ENCODE peak calls at places on chromosomes 7 and 10, in six cellular contexts. I, B, M, Q, K and O are unnamed samples.

GRCh38 chr7:73738612-73739386 is at the start of gene ABHD11:
- DNase-seq in I (peak; percentile 97), M (peak; percentile 99), K (peak; percentile 93), B (peak; percentile 99), Q (peak; percentile 100), O (peak; percentile 97)

GRCh38 chr10:65952086-65952485 is 973.8 kb upstream of the LRRTM3 start:
- DNase-seq in Q (no peak), I (no peak), M (no peak), B (no peak), K (no peak), O (no peak)

GRCh38 chr7:45223078-45223477 is 65.5 kb downstream of the RAMP3 start:
- DNase-seq in K (no peak), I (no peak), B (no peak), Q (no peak), M (no peak), O (peak; percentile 59)

GRCh38 chr10:61486251-61486650 is 33.1 kb upstream of the TMEM26 start:
- DNase-seq in Q (no peak), K (peak; percentile 45), I (no peak), B (no peak), M (no peak), O (no peak)

GRCh38 chr7:70356324-70356797 is 758.1 kb downstream of the AUTS2 start:
- DNase-seq in M (no peak), Q (no peak), K (no peak), I (no peak), B (no peak), O (no peak)

GRCh38 chr7:69245646-69246045 is 352.6 kb upstream of the AUTS2 start:
- DNase-seq in B (no peak), I (no peak), Q (no peak), K (no peak), M (no peak), O (no peak)

GRCh38 chr10:4354382-4354812 is 471.6 kb upstream of the AKR1E2 start:
- DNase-seq in I (no peak), M (no peak), K (peak; percentile 36), B (no peak), Q (no peak), O (no peak)

GRCh38 chr10:110610308-110610774 is 33.8 kb upstream of the RBM20 start:
- DNase-seq in I (peak; percentile 66), M (no peak), Q (no peak), K (peak; percentile 49), B (peak; percentile 69), O (peak; percentile 37)

GRCh38 chr10:24209946-24210491 is 1.1 kb downstream of the KIAA1217 start:
- DNase-seq in K (peak; percentile 71), I (peak; percentile 30), M (no peak), B (no peak), Q (no peak), O (peak; percentile 53)

GRCh38 chr7:3280445-3280844 is 20.6 kb upstream of the SDK1 start:
- DNase-seq in M (no peak), I (no peak), B (no peak), K (peak; percentile 42), Q (no peak), O (no peak)

GRCh38 chr10:24858244-24858907 is 94.0 kb downstream of the PRTFDC1 start:
- DNase-seq in B (no peak), I (peak; percentile 25), K (peak; percentile 73), Q (no peak), M (no peak), O (no peak)

GRCh38 chr10:1290071-1290471 is 233.9 kb downstream of the WDR37 start:
- DNase-seq in M (no peak), B (no peak), Q (peak; percentile 55), I (no peak), K (no peak), O (no peak)

GRCh38 chr10:94076325-94076841 is 82.7 kb downstream of the PLCE1 start:
- DNase-seq in B (peak; percentile 69), M (no peak), K (peak; percentile 71), I (peak; percentile 15), Q (no peak), O (no peak)

GRCh38 chr10:35607475-35608316 is 2.6 kb downstream of the GJD4 start:
- DNase-seq in Q (no peak), I (no peak), K (no peak), B (no peak), M (peak; percentile 69), O (no peak)

GRCh38 chr10:60377955-60378354 is 11.7 kb downstream of the ANK3 start:
- DNase-seq in K (peak; percentile 58), M (no peak), B (no peak), I (no peak), Q (no peak), O (no peak)

GRCh38 chr7:70356975-70357374 is 758.7 kb downstream of the AUTS2 start:
- DNase-seq in M (no peak), I (no peak), Q (no peak), K (no peak), B (no peak), O (no peak)

GRCh38 chr10:124279298-124279697 is 139.4 kb downstream of the OAT start:
- DNase-seq in Q (no peak), K (no peak), M (no peak), I (no peak), B (no peak), O (no peak)

GRCh38 chr7:80231719-80232118 is 97.1 kb downstream of the GNAI1 start:
- DNase-seq in K (peak; percentile 79), B (no peak), I (no peak), Q (no peak), M (no peak), O (no peak)

GRCh38 chr7:3194501-3195141 is 106.4 kb upstream of the SDK1 start:
- DNase-seq in B (no peak), K (peak; percentile 89), I (no peak), Q (no peak), M (no peak), O (no peak)

GRCh38 chr7:1053002-1053411 is 8.7 kb downstream of the GPR146 start:
- DNase-seq in B (no peak), I (peak; percentile 73), Q (no peak), M (peak; percentile 65), K (no peak), O (peak; percentile 42)

GRCh38 chr7:36396150-36396549 is 6.5 kb downstream of the ANLN start:
- DNase-seq in M (no peak), I (no peak), K (peak; percentile 75), B (no peak), Q (no peak), O (peak; percentile 46)

GRCh38 chr7:1030444-1031070 is 13.8 kb upstream of the GPR146 start:
- DNase-seq in Q (no peak), K (no peak), M (peak; percentile 31), I (no peak), B (no peak), O (no peak)

GRCh38 chr10:11597470-11597869 is 14.0 kb downstream of the USP6NL start:
- DNase-seq in K (no peak), M (no peak), Q (no peak), I (no peak), B (no peak), O (no peak)

GRCh38 chr10:14556285-14556956 is 218.3 kb downstream of the FAM107B start:
- DNase-seq in B (peak; percentile 82), I (no peak), Q (no peak), M (no peak), K (peak; percentile 23), O (no peak)

GRCh38 chr10:6275022-6275997 is 72.6 kb downstream of the PFKFB3 start:
- DNase-seq in Q (peak; percentile 95), I (peak; percentile 86), B (peak; percentile 94), M (peak; percentile 98), K (peak; percentile 99), O (peak; percentile 87)

GRCh38 chr10:50470798-50471582 is 152.8 kb downstream of the SGMS1 start:
- DNase-seq in K (peak; percentile 17), I (no peak), B (no peak), Q (no peak), M (no peak), O (no peak)

GRCh38 chr10:101014966-101015581 is 15.5 kb downstream of the LZTS2 start:
- DNase-seq in M (peak; percentile 12), B (no peak), K (peak; percentile 98), Q (no peak), I (no peak), O (no peak)

GRCh38 chr10:73991203-73991602 is 6.7 kb upstream of the VCL start:
- DNase-seq in I (no peak), M (no peak), B (no peak), K (no peak), Q (no peak), O (no peak)

GRCh38 chr7:54992876-54993490 is 25.8 kb upstream of the EGFR start:
- DNase-seq in M (no peak), Q (no peak), K (peak; percentile 11), I (no peak), B (no peak), O (no peak)

GRCh38 chr10:13496164-13496563 is 32.6 kb downstream of the BEND7 start:
- DNase-seq in M (no peak), Q (no peak), K (no peak), I (no peak), B (no peak), O (no peak)

GRCh38 chr7:105688617-105689016 is 107.3 kb upstream of the EFCAB10 start:
- DNase-seq in I (no peak), K (no peak), B (no peak), M (no peak), Q (no peak), O (no peak)
- TF ChIP-seq CTCF in I (no peak), K (no peak), B (no peak), M (no peak), Q (no peak), O (no peak)

GRCh38 chr7:19117081-19117869 is at the start of gene TWIST1:
- DNase-seq in Q (peak; percentile 91), B (no peak), K (peak; percentile 94), I (peak; percentile 46), M (peak; percentile 76), O (peak; percentile 56)
- H3K4me3 ChIP-seq in Q (peak within 1 kb of the TSS; percentile 74), B (peak within 1 kb of the TSS; percentile 52), K (peak within 1 kb of the TSS; percentile 99), I (peak within 1 kb of the TSS; percentile 54), M (peak within 1 kb of the TSS; percentile 34), O (no peak within 1 kb of the TSS)

GRCh38 chr10:122462533-122463465 is 1.4 kb downstream of the HTRA1 start:
- DNase-seq in B (peak; percentile 62), M (no peak), I (peak; percentile 56), K (peak; percentile 51), Q (peak; percentile 90), O (peak; percentile 56)
- H3K27me3 ChIP-seq in B (no peaks in the 10 kb centered on the region), M (no peaks in the 10 kb centered on the region), I (no peaks in the 10 kb centered on the region), K (no peaks in the 10 kb centered on the region), Q (no peaks in the 10 kb centered on the region), O (no peaks in the 10 kb centered on the region)

GRCh38 chr10:114320249-114321116 is 81.4 kb downstream of the VWA2 start:
- DNase-seq in M (no peak), K (no peak), Q (no peak), B (no peak), I (peak; percentile 35), O (no peak)
- TF ChIP-seq CTCF in M (no peak), K (no peak), Q (no peak), B (no peak), I (no peak), O (no peak)

GRCh38 chr7:19113855-19114590 is 3.4 kb downstream of the TWIST1 start:
- DNase-seq in I (no peak), B (no peak), Q (no peak), K (peak; percentile 66), M (no peak), O (no peak)
- H3K4me3 ChIP-seq in I (no peak overlapping the region), B (no peak overlapping the region), Q (peak overlapping the region; percentile 74), K (peak overlapping the region; percentile 10), M (no peak overlapping the region), O (no peak overlapping the region)

DNA sequence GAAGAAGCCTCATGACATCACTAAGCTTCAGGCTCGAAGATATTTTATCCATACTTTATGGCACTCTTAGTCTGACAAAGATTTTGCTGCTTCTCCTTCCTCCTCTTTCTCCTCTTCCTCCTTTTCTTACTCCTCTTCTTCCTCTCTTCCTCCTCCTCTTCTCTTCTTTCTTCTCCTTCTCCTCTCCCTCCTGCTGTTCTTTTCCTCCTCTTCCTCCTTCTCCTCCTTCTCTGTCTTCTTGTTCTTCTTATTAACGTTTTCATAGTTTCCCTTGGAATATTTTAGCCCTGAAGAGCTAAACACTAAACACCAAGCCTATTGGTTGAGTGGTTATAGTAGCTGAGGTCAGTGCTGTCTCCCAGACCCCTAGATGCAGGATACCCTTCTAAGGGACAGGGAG is 137.7 kb downstream of the CREB5 start:
- DNase-seq in M (no peak), I (no peak), Q (no peak), B (no peak), K (no peak), O (no peak)
- H3K27me3 ChIP-seq in M (no peaks in the 10 kb centered on the region), I (no peaks in the 10 kb centered on the region), Q (no peaks in the 10 kb centered on the region), B (no peaks in the 10 kb centered on the region), K (peaks cover 1% of the 10 kb centered on the region), O (no peaks in the 10 kb centered on the region)